ENCODE peak calls at places on chromosomes 2 and 18, in eight cellular contexts. C is prostate gland, Q is suprapubic skin, E is K562, Y is HepG2, S is upper lobe of left lung, A is sigmoid colon, W is HCT116. M is an unnamed sample.

GRCh38 chr2:186349508-186349907 is 136.6 kb upstream of the ZC3H15 start:
- DNase-seq in W (peak; percentile 13), E (no peak), Q (no peak), C (no peak), A (no peak), Y (no peak), S (no peak), M (no peak)

GRCh38 chr2:173417801-173418200 is 63.1 kb downstream of the CDCA7 start:
- DNase-seq in E (no peak), A (no peak), W (no peak), C (no peak), Y (no peak), Q (no peak), S (no peak), M (no peak)

GRCh38 chr2:234410526-234410925 is 86.4 kb downstream of the ARL4C start:
- DNase-seq in W (no peak), C (no peak), Q (no peak), S (no peak), A (no peak), E (no peak), Y (peak; percentile 92), M (no peak)

GRCh38 chr18:50203801-50204604 is 9.1 kb upstream of the MYO5B start:
- DNase-seq in Q (no peak), S (peak; percentile 40), A (no peak), Y (peak; percentile 46), E (peak; percentile 37), W (peak; percentile 49), C (peak; percentile 55), M (no peak)

GRCh38 chr2:120815292-120815691 is 79.6 kb downstream of the GLI2 start:
- DNase-seq in W (no peak), C (no peak), E (no peak), Q (no peak), Y (no peak), A (no peak), S (no peak), M (no peak)

GRCh38 chr2:46563110-46563731 is 83.9 kb downstream of the TMEM247 start:
- DNase-seq in W (no peak), C (no peak), A (no peak), Q (no peak), E (no peak), Y (no peak), S (no peak), M (no peak)

GRCh38 chr2:204356128-204356527 is 189.1 kb upstream of the PARD3B start:
- DNase-seq in E (no peak), C (no peak), S (no peak), Q (no peak), Y (no peak), W (no peak), A (no peak), M (no peak)

GRCh38 chr2:200230716-200231115 is 75.8 kb upstream of the SPATS2L start:
- DNase-seq in S (no peak), Y (peak; percentile 20), E (no peak), Q (no peak), W (no peak), A (no peak), C (no peak), M (no peak)

GRCh38 chr2:27496357-27497287 is at the start of gene GCKR:
- DNase-seq in E (peak; percentile 42), A (no peak), Q (no peak), S (no peak), C (no peak), Y (peak; percentile 85), W (no peak), M (no peak)

GRCh38 chr18:55999641-56000040 is 411.6 kb upstream of the TCF4 start:
- DNase-seq in S (no peak), A (no peak), W (no peak), Q (no peak), E (no peak), Y (no peak), C (no peak), M (no peak)

GRCh38 chr2:105721991-105722511 is 22.7 kb upstream of the NCK2 start:
- DNase-seq in E (no peak), Y (no peak), W (no peak), C (no peak), S (no peak), A (no peak), Q (no peak), M (no peak)

GRCh38 chr2:241137276-241138190 is 11.7 kb downstream of the PASK start:
- DNase-seq in W (no peak), E (no peak), Y (no peak), A (peak; percentile 52), Q (no peak), S (no peak), C (no peak), M (no peak)

GRCh38 chr2:78315368-78315767 is 710.1 kb upstream of the REG3G start:
- DNase-seq in Y (no peak), C (no peak), S (no peak), Q (no peak), W (no peak), A (no peak), E (no peak), M (no peak)

GRCh38 chr2:230821261-230821990 is 43.3 kb upstream of the ITM2C start:
- DNase-seq in W (no peak), C (no peak), Q (no peak), A (no peak), Y (no peak), S (no peak), E (no peak), M (no peak)

GRCh38 chr18:26909599-26910290 is 44.2 kb upstream of the AQP4 start:
- DNase-seq in A (no peak), Y (peak; percentile 1), Q (no peak), C (no peak), S (no peak), E (no peak), W (no peak), M (no peak)

GRCh38 chr18:2442006-2442405 is 129.3 kb downstream of the METTL4 start:
- DNase-seq in C (no peak), A (no peak), Y (no peak), S (no peak), E (no peak), Q (no peak), W (no peak), M (no peak)

GRCh38 chr2:134897932-134898331 is 20.7 kb upstream of the CCNT2 start:
- DNase-seq in Y (no peak), C (no peak), Q (no peak), A (no peak), S (no peak), E (no peak), W (peak; percentile 15), M (no peak)

GRCh38 chr2:193480187-193480586 is 1285.5 kb upstream of the TMEFF2 start:
- DNase-seq in A (no peak), Q (no peak), S (no peak), W (no peak), Y (no peak), E (no peak), C (no peak), M (no peak)

GRCh38 chr2:777546-777945 is 100.3 kb upstream of the TMEM18 start:
- DNase-seq in A (no peak), W (no peak), Y (no peak), C (no peak), S (no peak), E (no peak), Q (no peak), M (no peak)

DNA sequence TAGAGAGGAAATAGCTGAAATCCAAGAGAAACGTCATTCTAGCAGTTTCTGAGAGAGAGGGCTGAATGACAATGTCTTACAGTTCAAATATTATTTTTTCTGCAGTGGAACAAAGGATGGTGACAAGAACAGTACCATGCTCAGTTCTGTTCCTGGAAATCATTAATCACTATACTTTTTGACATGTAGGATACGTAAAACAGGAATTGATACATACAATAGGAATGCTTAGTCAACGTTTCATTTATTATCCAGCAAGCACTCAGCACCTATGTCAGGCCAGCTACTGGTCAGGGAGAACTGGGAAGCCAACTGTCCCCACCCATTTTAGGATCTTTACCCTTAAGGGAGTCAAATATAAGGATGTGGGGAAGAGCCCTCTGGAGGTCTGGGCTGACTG is 114.7 kb downstream of the DHRS9 start:
- DNase-seq in C (no peak), Q (no peak), E (no peak), Y (no peak), A (no peak), W (no peak), S (no peak), M (no peak)
- TF ChIP-seq POLR2AphosphoS5 in C (no peak), Q (no peak), E (no peak), Y (no peak), A (no peak), W (no peak), S (no peak), M (no peak)

DNA sequence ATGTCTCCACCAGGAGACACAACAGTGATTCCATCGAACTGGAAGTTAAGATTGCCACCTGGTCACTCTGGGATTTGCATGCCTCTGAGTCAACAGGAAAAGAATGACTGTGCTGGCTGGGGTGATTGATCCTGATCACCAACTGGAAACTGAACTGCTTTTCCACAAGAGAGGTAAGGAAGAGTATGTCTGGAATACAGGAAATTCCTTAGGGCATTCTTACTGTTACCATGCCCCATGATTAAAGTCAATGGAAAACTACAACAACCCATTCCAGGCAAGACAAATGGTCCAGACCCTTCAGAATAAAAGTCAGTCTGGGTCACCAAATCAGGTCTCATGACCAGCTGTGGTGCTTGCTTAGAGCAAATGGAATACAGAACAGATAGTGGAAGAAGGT is 12.0 kb upstream of the DDX1 start:
- DNase-seq in E (no peak), S (no peak), Y (peak; percentile 25), Q (no peak), A (no peak), C (no peak), W (no peak), M (no peak)
- TF ChIP-seq POLR2A in E (no peak), S (no peak), Y (no peak), Q (no peak), A (no peak), C (no peak), W (no peak), M (no peak)

GRCh38 chr2:183474912-183475695 is 350.9 kb downstream of the NUP35 start:
- DNase-seq in C (no peak), Q (no peak), A (no peak), W (no peak), Y (no peak), S (no peak), E (no peak), M (no peak)
- TF ChIP-seq POLR2AphosphoS5 in C (no peak), Q (no peak), A (no peak), W (no peak), Y (no peak), S (no peak), E (no peak), M (no peak)

GRCh38 chr2:130341562-130342019 is 1.1 kb upstream of the IMP4 start:
- DNase-seq in E (peak; percentile 29), A (no peak), W (no peak), Y (no peak), S (peak; percentile 61), Q (no peak), C (no peak), M (no peak)

GRCh38 chr2:130339885-130340745 is 2.6 kb upstream of the IMP4 start:
- DNase-seq in Y (no peak), W (no peak), C (no peak), E (peak; percentile 82), Q (no peak), A (no peak), S (no peak), M (no peak)

GRCh38 chr2:130342533-130343275 is at the start of gene IMP4:
- DNase-seq in Y (peak; percentile 100), C (peak; percentile 99), A (peak; percentile 99), Q (peak; percentile 98), E (peak; percentile 93), W (peak; percentile 99), S (peak; percentile 100), M (peak; percentile 99)

GRCh38 chr2:130344578-130344977 is 1.9 kb downstream of the IMP4 start:
- DNase-seq in E (no peak), S (no peak), Y (no peak), C (no peak), Q (no peak), W (no peak), A (no peak), M (no peak)

GRCh38 chr2:130342020-130342532 is 621 bp upstream of the IMP4 start:
- DNase-seq in A (peak; percentile 96), W (peak; percentile 94), Y (peak; percentile 96), E (peak; percentile 94), S (peak; percentile 96), C (peak; percentile 93), Q (peak; percentile 92), M (peak; percentile 88)
- TF ChIP-seq POLR2A in A (peak; percentile 33), W (no peak), Y (peak; percentile 89), E (peak; percentile 58), S (peak; percentile 42), C (peak; percentile 75), Q (no peak), M (no peak)